ENCODE peak calls at places on chromosomes 3 and 15, in nine cellular contexts. One of them, this sample, is unnamed.

GRCh38 chr15:34796847-34797246 is 1.5 kb upstream of the ACTC1 start:
- DNase-seq in amygdala: no peak
- DNase-seq in psoas muscle: no peak
- DNase-seq in AG08395: no peak
- DNase-seq in AG08396: no peak
- DNase-seq in stimulated activated CD4-positive, alpha-beta T cell treated with anti-CD3 and anti-CD28 coated beads, Interleukin-4, amount 100 ng/mL, for 24 hours: no peak
- DNase-seq in DMS153: no peak
- DNase-seq in AG09309: no peak
- DNase-seq in Right ventricle myocardium superior: peak
- DNase-seq in this sample: no peak

GRCh38 chr3:182710557-182711157 is 82.6 kb upstream of the ATP11B start:
- DNase-seq in AG08396: peak
- DNase-seq in psoas muscle: no peak
- DNase-seq in DMS153: no peak
- DNase-seq in AG09309: no peak
- DNase-seq in stimulated activated CD4-positive, alpha-beta T cell treated with anti-CD3 and anti-CD28 coated beads, Interleukin-4, amount 100 ng/mL, for 24 hours: no peak
- DNase-seq in AG08395: peak
- DNase-seq in Right ventricle myocardium superior: no peak
- DNase-seq in amygdala: no peak
- DNase-seq in this sample: no peak

GRCh38 chr3:141352262-141352984 is 15.9 kb upstream of the ZBTB38 start:
- DNase-seq in AG08396: no peak
- DNase-seq in amygdala: no peak
- DNase-seq in Right ventricle myocardium superior: no peak
- DNase-seq in AG09309: no peak
- DNase-seq in stimulated activated CD4-positive, alpha-beta T cell treated with anti-CD3 and anti-CD28 coated beads, Interleukin-4, amount 100 ng/mL, for 24 hours: no peak
- DNase-seq in DMS153: no peak
- DNase-seq in psoas muscle: no peak
- DNase-seq in AG08395: no peak
- DNase-seq in this sample: no peak

GRCh38 chr3:179943097-179943880 is 93.4 kb downstream of the PEX5L start:
- DNase-seq in DMS153: no peak
- DNase-seq in AG08396: no peak
- DNase-seq in AG08395: no peak
- DNase-seq in psoas muscle: no peak
- DNase-seq in Right ventricle myocardium superior: no peak
- DNase-seq in amygdala: peak
- DNase-seq in AG09309: no peak
- DNase-seq in stimulated activated CD4-positive, alpha-beta T cell treated with anti-CD3 and anti-CD28 coated beads, Interleukin-4, amount 100 ng/mL, for 24 hours: no peak
- DNase-seq in this sample: no peak

GRCh38 chr15:32838338-32838737 is 120.5 kb downstream of the GREM1 start:
- DNase-seq in AG08395: no peak
- DNase-seq in psoas muscle: no peak
- DNase-seq in AG08396: no peak
- DNase-seq in amygdala: peak
- DNase-seq in AG09309: no peak
- DNase-seq in DMS153: no peak
- DNase-seq in Right ventricle myocardium superior: no peak
- DNase-seq in stimulated activated CD4-positive, alpha-beta T cell treated with anti-CD3 and anti-CD28 coated beads, Interleukin-4, amount 100 ng/mL, for 24 hours: no peak
- DNase-seq in this sample: no peak

GRCh38 chr3:156098437-156099035 is 21.8 kb upstream of the KCNAB1 start:
- DNase-seq in stimulated activated CD4-positive, alpha-beta T cell treated with anti-CD3 and anti-CD28 coated beads, Interleukin-4, amount 100 ng/mL, for 24 hours: no peak
- DNase-seq in psoas muscle: no peak
- DNase-seq in AG09309: no peak
- DNase-seq in Right ventricle myocardium superior: no peak
- DNase-seq in amygdala: no peak
- DNase-seq in AG08395: no peak
- DNase-seq in DMS153: no peak
- DNase-seq in AG08396: no peak
- DNase-seq in this sample: no peak

GRCh38 chr3:180362081-180362480 is 239.9 kb upstream of the TTC14 start:
- DNase-seq in DMS153: no peak
- DNase-seq in psoas muscle: no peak
- DNase-seq in AG09309: no peak
- DNase-seq in stimulated activated CD4-positive, alpha-beta T cell treated with anti-CD3 and anti-CD28 coated beads, Interleukin-4, amount 100 ng/mL, for 24 hours: no peak
- DNase-seq in AG08396: no peak
- DNase-seq in amygdala: no peak
- DNase-seq in AG08395: no peak
- DNase-seq in Right ventricle myocardium superior: no peak
- DNase-seq in this sample: no peak

GRCh38 chr3:183513046-183513706 is 42.3 kb downstream of the KLHL6 start:
- DNase-seq in stimulated activated CD4-positive, alpha-beta T cell treated with anti-CD3 and anti-CD28 coated beads, Interleukin-4, amount 100 ng/mL, for 24 hours: peak
- DNase-seq in Right ventricle myocardium superior: no peak
- DNase-seq in psoas muscle: no peak
- DNase-seq in AG09309: no peak
- DNase-seq in DMS153: no peak
- DNase-seq in amygdala: no peak
- DNase-seq in AG08395: no peak
- DNase-seq in AG08396: no peak
- DNase-seq in this sample: no peak

GRCh38 chr3:188764609-188765008 is 407.2 kb upstream of the TPRG1 start:
- DNase-seq in amygdala: no peak
- DNase-seq in DMS153: no peak
- DNase-seq in psoas muscle: no peak
- DNase-seq in AG08395: no peak
- DNase-seq in stimulated activated CD4-positive, alpha-beta T cell treated with anti-CD3 and anti-CD28 coated beads, Interleukin-4, amount 100 ng/mL, for 24 hours: no peak
- DNase-seq in AG08396: no peak
- DNase-seq in AG09309: no peak
- DNase-seq in Right ventricle myocardium superior: no peak
- DNase-seq in this sample: no peak

GRCh38 chr3:153163349-153164008 is 1.5 kb downstream of the RAP2B start:
- DNase-seq in psoas muscle: no peak
- DNase-seq in Right ventricle myocardium superior: no peak
- DNase-seq in AG08395: no peak
- DNase-seq in DMS153: no peak
- DNase-seq in amygdala: no peak
- DNase-seq in stimulated activated CD4-positive, alpha-beta T cell treated with anti-CD3 and anti-CD28 coated beads, Interleukin-4, amount 100 ng/mL, for 24 hours: no peak
- DNase-seq in AG08396: no peak
- DNase-seq in AG09309: no peak
- DNase-seq in this sample: no peak

GRCh38 chr15:98700501-98700900 is 52.2 kb downstream of the IGF1R start:
- DNase-seq in amygdala: no peak
- DNase-seq in Right ventricle myocardium superior: no peak
- DNase-seq in DMS153: no peak
- DNase-seq in AG08396: no peak
- DNase-seq in AG08395: no peak
- DNase-seq in stimulated activated CD4-positive, alpha-beta T cell treated with anti-CD3 and anti-CD28 coated beads, Interleukin-4, amount 100 ng/mL, for 24 hours: no peak
- DNase-seq in AG09309: no peak
- DNase-seq in psoas muscle: no peak
- DNase-seq in this sample: no peak

GRCh38 chr3:9414822-9415221 is 17.4 kb downstream of the SETD5 start:
- DNase-seq in AG08396: no peak
- DNase-seq in Right ventricle myocardium superior: no peak
- DNase-seq in AG08395: no peak
- DNase-seq in DMS153: no peak
- DNase-seq in stimulated activated CD4-positive, alpha-beta T cell treated with anti-CD3 and anti-CD28 coated beads, Interleukin-4, amount 100 ng/mL, for 24 hours: no peak
- DNase-seq in amygdala: no peak
- DNase-seq in AG09309: no peak
- DNase-seq in psoas muscle: no peak
- DNase-seq in this sample: no peak

GRCh38 chr3:50352762-50353161 is 2.1 kb downstream of the CYB561D2 start:
- DNase-seq in AG08395: peak
- DNase-seq in amygdala: no peak
- DNase-seq in AG09309: no peak
- DNase-seq in psoas muscle: no peak
- DNase-seq in Right ventricle myocardium superior: no peak
- DNase-seq in DMS153: no peak
- DNase-seq in AG08396: no peak
- DNase-seq in stimulated activated CD4-positive, alpha-beta T cell treated with anti-CD3 and anti-CD28 coated beads, Interleukin-4, amount 100 ng/mL, for 24 hours: no peak
- DNase-seq in this sample: no peak

GRCh38 chr15:70376929-70377691 is 279.4 kb upstream of the TLE3 start:
- DNase-seq in DMS153: peak
- DNase-seq in psoas muscle: peak
- DNase-seq in AG08395: peak
- DNase-seq in amygdala: no peak
- DNase-seq in AG08396: peak
- DNase-seq in Right ventricle myocardium superior: peak
- DNase-seq in AG09309: peak
- DNase-seq in stimulated activated CD4-positive, alpha-beta T cell treated with anti-CD3 and anti-CD28 coated beads, Interleukin-4, amount 100 ng/mL, for 24 hours: no peak
- DNase-seq in this sample: peak

GRCh38 chr3:64392001-64392400 is 166.7 kb upstream of the PRICKLE2 start:
- DNase-seq in DMS153: no peak
- DNase-seq in AG09309: no peak
- DNase-seq in AG08395: peak
- DNase-seq in AG08396: no peak
- DNase-seq in amygdala: no peak
- DNase-seq in Right ventricle myocardium superior: no peak
- DNase-seq in psoas muscle: no peak
- DNase-seq in stimulated activated CD4-positive, alpha-beta T cell treated with anti-CD3 and anti-CD28 coated beads, Interleukin-4, amount 100 ng/mL, for 24 hours: no peak
- DNase-seq in this sample: no peak

GRCh38 chr3:16606398-16606797 is 1.2 kb upstream of the DAZL start:
- DNase-seq in Right ventricle myocardium superior: no peak
- DNase-seq in AG08396: no peak
- DNase-seq in stimulated activated CD4-positive, alpha-beta T cell treated with anti-CD3 and anti-CD28 coated beads, Interleukin-4, amount 100 ng/mL, for 24 hours: no peak
- DNase-seq in DMS153: no peak
- DNase-seq in psoas muscle: no peak
- DNase-seq in AG08395: peak
- DNase-seq in amygdala: no peak
- DNase-seq in AG09309: no peak
- DNase-seq in this sample: no peak

GRCh38 chr3:140023616-140024530 is 88.9 kb downstream of the CLSTN2 start:
- DNase-seq in DMS153: no peak
- DNase-seq in AG08395: no peak
- DNase-seq in amygdala: peak
- DNase-seq in AG08396: no peak
- DNase-seq in psoas muscle: peak
- DNase-seq in stimulated activated CD4-positive, alpha-beta T cell treated with anti-CD3 and anti-CD28 coated beads, Interleukin-4, amount 100 ng/mL, for 24 hours: no peak
- DNase-seq in AG09309: no peak
- DNase-seq in Right ventricle myocardium superior: peak
- DNase-seq in this sample: peak

GRCh38 chr3:16297991-16298885 is 33.2 kb downstream of the OXNAD1 start:
- DNase-seq in stimulated activated CD4-positive, alpha-beta T cell treated with anti-CD3 and anti-CD28 coated beads, Interleukin-4, amount 100 ng/mL, for 24 hours: no peak
- DNase-seq in AG09309: no peak
- DNase-seq in Right ventricle myocardium superior: no peak
- DNase-seq in psoas muscle: no peak
- DNase-seq in AG08396: no peak
- DNase-seq in AG08395: no peak
- DNase-seq in DMS153: no peak
- DNase-seq in amygdala: no peak
- DNase-seq in this sample: no peak

GRCh38 chr15:63938486-63939061 is 104.8 kb upstream of the HERC1 start:
- DNase-seq in AG08396: no peak
- DNase-seq in AG08395: no peak
- DNase-seq in psoas muscle: no peak
- DNase-seq in amygdala: no peak
- DNase-seq in stimulated activated CD4-positive, alpha-beta T cell treated with anti-CD3 and anti-CD28 coated beads, Interleukin-4, amount 100 ng/mL, for 24 hours: no peak
- DNase-seq in AG09309: no peak
- DNase-seq in DMS153: no peak
- DNase-seq in Right ventricle myocardium superior: no peak
- DNase-seq in this sample: no peak

GRCh38 chr3:192212979-192213378 is 514.4 kb downstream of the FGF12 start:
- DNase-seq in AG08395: no peak
- DNase-seq in AG09309: no peak
- DNase-seq in amygdala: no peak
- DNase-seq in AG08396: no peak
- DNase-seq in stimulated activated CD4-positive, alpha-beta T cell treated with anti-CD3 and anti-CD28 coated beads, Interleukin-4, amount 100 ng/mL, for 24 hours: no peak
- DNase-seq in Right ventricle myocardium superior: no peak
- DNase-seq in DMS153: no peak
- DNase-seq in psoas muscle: no peak
- DNase-seq in this sample: no peak